ENCODE peak calls at places on chromosome 12, in four cellular contexts. Q is A549, D is HepG2, E is K562. P is an unnamed sample.

GRCh38 chr12:11981174-11981733 is 89.5 kb upstream of the BCL2L14 start:
- DNase-seq in Q (no peak), D (no peak), E (no peak), P (no peak)

GRCh38 chr12:63816031-63816430 is 28.5 kb upstream of the SRGAP1 start:
- DNase-seq in Q (no peak), D (no peak), E (no peak), P (no peak)

GRCh38 chr12:12823308-12823707 is 10.2 kb downstream of the DDX47 start:
- DNase-seq in Q (peak; percentile 70), D (no peak), E (no peak), P (peak; percentile 89)

GRCh38 chr12:26680724-26681455 is 152.1 kb downstream of the ITPR2 start:
- DNase-seq in Q (no peak), D (peak; percentile 83), E (no peak), P (peak; percentile 63)

GRCh38 chr12:75698052-75698451 is 186.6 kb upstream of the KRR1 start:
- DNase-seq in Q (no peak), D (no peak), E (no peak), P (no peak)

GRCh38 chr12:81598205-81598604 is 160.9 kb downstream of the PPFIA2 start:
- DNase-seq in Q (no peak), D (no peak), E (no peak), P (no peak)

GRCh38 chr12:105983622-105984325 is 155.0 kb downstream of the NUAK1 start:
- DNase-seq in Q (no peak), D (no peak), E (no peak), P (peak; percentile 93)

GRCh38 chr12:510071-510825 is 50.5 kb downstream of the B4GALNT3 start:
- DNase-seq in Q (peak; percentile 18), D (no peak), E (no peak), P (no peak)

GRCh38 chr12:44716681-44717080 is 159.4 kb downstream of the NELL2 start:
- DNase-seq in Q (no peak), D (no peak), E (no peak), P (no peak)

GRCh38 chr12:116924558-116925453 is 14.1 kb downstream of the FBXW8 start:
- DNase-seq in Q (peak; percentile 24), D (peak; percentile 51), E (no peak), P (peak; percentile 91)

GRCh38 chr12:101667591-101667990 is 29.8 kb upstream of the CHPT1 start:
- DNase-seq in Q (no peak), D (no peak), E (no peak), P (no peak)

GRCh38 chr12:101671157-101671791 is 26.2 kb upstream of the CHPT1 start:
- DNase-seq in Q (no peak), D (no peak), E (no peak), P (no peak)

GRCh38 chr12:101671839-101672238 is 25.6 kb upstream of the CHPT1 start:
- DNase-seq in Q (no peak), D (no peak), E (no peak), P (no peak)

GRCh38 chr12:101666017-101666728 is 31.3 kb upstream of the CHPT1 start:
- DNase-seq in Q (no peak), D (no peak), E (no peak), P (no peak)

GRCh38 chr12:101670007-101670671 is 27.3 kb upstream of the CHPT1 start:
- DNase-seq in Q (peak; percentile 69), D (peak; percentile 66), E (peak; percentile 39), P (peak; percentile 58)
- TF ChIP-seq MAZ in Q (no peak), D (no peak), E (no peak), P (no peak)

GRCh38 chr12:52148541-52149181 is 43.2 kb downstream of the KRT80 start:
- DNase-seq in Q (peak; percentile 99), D (no peak), E (peak; percentile 33), P (no peak)
- H3K4me1 ChIP-seq in Q (peaks cover 98% of the 10 kb centered on the region), D (peaks cover 7% of the 10 kb centered on the region), E (peaks cover 8% of the 10 kb centered on the region), P (peaks cover 43% of the 10 kb centered on the region)

GRCh38 chr12:120076651-120077050 is 39.9 kb downstream of the RAB35 start:
- DNase-seq in Q (no peak), D (no peak), E (no peak), P (no peak)
- TF ChIP-seq MAZ in Q (no peak), D (no peak), E (no peak), P (no peak)

GRCh38 chr12:4273651-4274395 is at the start of gene CCND2:
- DNase-seq in Q (peak; percentile 44), D (no peak), E (peak; percentile 77), P (peak; percentile 54)
- H3K4me1 ChIP-seq in Q (peaks cover 67% of the 10 kb centered on the region), D (peaks cover 60% of the 10 kb centered on the region), E (peaks cover 27% of the 10 kb centered on the region), P (peaks cover 3% of the 10 kb centered on the region)

P was measured in IMR-90.